ENCODE peak calls at places on chromosomes 13 and 19, in four cellular contexts. U is neuronal stem cell, L is trophoblast cell, E is mesenchymal stem cell. B is an unnamed sample.

GRCh38 chr13:19888799-19889198 is 25.4 kb upstream of the ZMYM5 start:
- DNase-seq in U (no peak), L (no peak), E (peak; percentile 28), B (no peak)

GRCh38 chr19:31555634-31556215 is 206.5 kb upstream of the TSHZ3 start:
- DNase-seq in U (no peak), L (peak; percentile 62), E (no peak), B (no peak)

GRCh38 chr19:4730740-4731171 is 7.1 kb upstream of the DPP9 start:
- DNase-seq in U (no peak), L (no peak), E (peak; percentile 22), B (peak; percentile 92)

GRCh38 chr13:98706446-98707110 is 45.9 kb downstream of the SLC15A1 start:
- DNase-seq in U (no peak), L (peak; percentile 82), E (peak; percentile 4), B (no peak)

GRCh38 chr19:15096223-15096622 is 11.0 kb upstream of the SYDE1 start:
- DNase-seq in U (no peak), L (no peak), E (no peak), B (no peak)

GRCh38 chr19:15551183-15552004 is 43.1 kb downstream of the CYP4F22 start:
- DNase-seq in U (no peak), L (no peak), E (no peak), B (no peak)

GRCh38 chr13:51579676-51580075 is 4.6 kb upstream of the WDFY2 start:
- DNase-seq in U (no peak), L (no peak), E (peak; percentile 24), B (no peak)

GRCh38 chr19:17830567-17831418 is 9.5 kb upstream of the INSL3 start:
- DNase-seq in U (peak; percentile 84), L (peak; percentile 86), E (peak; percentile 83), B (peak; percentile 95)

GRCh38 chr19:6241680-6242079 is 38.1 kb downstream of the MLLT1 start:
- DNase-seq in U (no peak), L (no peak), E (no peak), B (no peak)

GRCh38 chr13:114025432-114026127 is 51.7 kb upstream of the C13orf46 start:
- DNase-seq in U (no peak), L (no peak), E (peak; percentile 82), B (no peak)

GRCh38 chr13:40518481-40518882 is 148.0 kb downstream of the FOXO1 start:
- DNase-seq in U (no peak), L (no peak), E (no peak), B (peak; percentile 28)

GRCh38 chr13:95924389-95924994 is 128.7 kb downstream of the UGGT2 start:
- DNase-seq in U (no peak), L (peak; percentile 50), E (peak; percentile 84), B (no peak)

GRCh38 chr19:46860846-46861690 is at the start of gene ARHGAP35:
- DNase-seq in U (no peak), L (no peak), E (no peak), B (no peak)

GRCh38 chr13:113794086-113794485 is 35.1 kb downstream of the TMEM255B start:
- DNase-seq in U (no peak), L (no peak), E (no peak), B (no peak)

GRCh38 chr19:2887391-2887914 is 13.3 kb upstream of the ZNF57 start:
- DNase-seq in U (no peak), L (peak; percentile 40), E (peak; percentile 64), B (peak; percentile 51)

GRCh38 chr19:29810504-29810871 is 1.3 kb upstream of the CCNE1 start:
- DNase-seq in U (no peak), L (no peak), E (peak; percentile 20), B (no peak)

GRCh38 chr13:101455863-101456262 is 3.4 kb downstream of the ITGBL1 start:
- DNase-seq in U (no peak), L (peak; percentile 64), E (peak; percentile 88), B (no peak)

GRCh38 chr19:34481861-34482379 is 362 bp downstream of the WTIP start:
- DNase-seq in U (no peak), L (no peak), E (peak; percentile 63), B (peak; percentile 63)

GRCh38 chr19:10290876-10291553 is 1.3 kb downstream of the ICAM5 start:
- DNase-seq in U (no peak), L (no peak), E (peak; percentile 68), B (peak; percentile 78)

GRCh38 chr19:3210347-3211017 is 14.0 kb upstream of the CELF5 start:
- DNase-seq in U (no peak), L (peak; percentile 49), E (peak; percentile 35), B (peak; percentile 96)

GRCh38 chr13:112961457-112962369 is 7.3 kb upstream of the MCF2L start:
- DNase-seq in U (no peak), L (no peak), E (no peak), B (no peak)

GRCh38 chr19:3966051-3967017 is 4.6 kb downstream of the DAPK3 start:
- DNase-seq in U (no peak), L (no peak), E (no peak), B (no peak)

GRCh38 chr13:40389081-40389641 is 277.3 kb downstream of the FOXO1 start:
- DNase-seq in U (no peak), L (no peak), E (no peak), B (no peak)

GRCh38 chr13:26541041-26541440 is 16.4 kb upstream of the WASF3 start:
- DNase-seq in U (no peak), L (no peak), E (no peak), B (no peak)

GRCh38 chr13:22506286-22506685 is 674.5 kb upstream of the SGCG start:
- DNase-seq in U (peak; percentile 31), L (no peak), E (peak; percentile 2), B (no peak)

GRCh38 chr13:98050041-98050466 is 92.8 kb upstream of the FARP1 start:
- DNase-seq in U (no peak), L (no peak), E (peak; percentile 78), B (no peak)

GRCh38 chr19:10602330-10603083 is 15.4 kb upstream of the AP1M2 start:
- DNase-seq in U (peak; percentile 81), L (no peak), E (peak; percentile 77), B (peak; percentile 89)

GRCh38 chr13:97224544-97225324 is 2.6 kb downstream of the MBNL2 start:
- DNase-seq in U (no peak), L (peak; percentile 27), E (peak; percentile 75), B (no peak)

GRCh38 chr19:55160128-55160985 is 2.8 kb upstream of the TNNI3 start:
- DNase-seq in U (peak; percentile 87), L (peak; percentile 87), E (peak; percentile 80), B (peak; percentile 100)

GRCh38 chr19:18109731-18110671 is 12.4 kb downstream of the MAST3 start:
- DNase-seq in U (no peak), L (peak; percentile 20), E (peak; percentile 45), B (no peak)

GRCh38 chr19:29653398-29653797 is 11.9 kb upstream of the PLEKHF1 start:
- DNase-seq in U (no peak), L (no peak), E (no peak), B (no peak)

GRCh38 chr19:38308926-38309614 is 5.0 kb downstream of the C19orf33 start:
- DNase-seq in U (no peak), L (no peak), E (no peak), B (no peak)

GRCh38 chr13:74438911-74439310 is 304.7 kb upstream of the KLF12 start:
- DNase-seq in U (no peak), L (no peak), E (no peak), B (no peak)

GRCh38 chr19:48625891-48626327 is 6.6 kb downstream of the SPHK2 start:
- DNase-seq in U (no peak), L (no peak), E (no peak), B (no peak)

GRCh38 chr19:48619692-48620565 is 623 bp downstream of the SPHK2 start:
- DNase-seq in U (no peak), L (no peak), E (peak; percentile 82), B (no peak)

GRCh38 chr19:48624791-48625723 is 5.8 kb downstream of the SPHK2 start:
- DNase-seq in U (no peak), L (no peak), E (no peak), B (no peak)

GRCh38 chr19:48624067-48624594 is 4.8 kb downstream of the SPHK2 start:
- DNase-seq in U (peak; percentile 97), L (peak; percentile 96), E (peak; percentile 98), B (peak; percentile 95)

DNA sequence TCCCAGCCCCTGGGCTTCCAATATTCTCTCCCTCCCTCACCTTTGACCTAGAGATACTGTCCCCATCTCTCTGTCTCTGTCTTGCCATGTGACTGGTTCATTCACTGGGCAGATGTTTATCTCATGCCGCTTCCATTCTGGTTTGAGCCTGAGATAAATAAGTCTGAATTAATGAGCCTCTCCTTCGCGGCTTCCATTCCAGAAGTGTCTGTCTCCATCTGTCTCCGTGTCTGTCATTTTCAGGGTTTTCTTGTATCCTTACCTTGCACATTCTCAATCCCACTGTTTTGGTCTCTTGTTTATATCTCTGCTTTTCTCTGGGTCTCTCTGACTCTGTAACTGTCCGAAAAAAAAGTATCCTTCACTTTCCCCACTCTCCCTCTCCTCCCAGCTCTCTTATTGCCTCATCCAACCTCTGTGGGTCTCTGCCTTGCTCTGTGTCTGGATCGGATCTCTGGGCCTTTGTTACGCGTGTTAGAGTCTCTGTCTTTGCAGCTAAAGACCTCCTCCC is 4.3 kb downstream of the SPHK2 start:
- DNase-seq in U (no peak), L (no peak), E (no peak), B (no peak)
- H2BK12ac ChIP-seq in U (no peak overlapping the region), L (no peak overlapping the region), E (no peak overlapping the region), B (peak overlapping the region; percentile 53)

GRCh38 chr19:12937243-12938053 is 961 bp upstream of the CALR start:
- DNase-seq in U (no peak), L (no peak), E (peak; percentile 55), B (peak; percentile 77)

GRCh38 chr19:12935071-12935470 is 1.6 kb upstream of the FARSA start:
- DNase-seq in U (no peak), L (peak; percentile 87), E (no peak), B (no peak)

GRCh38 chr19:12938054-12938535 is 314 bp upstream of the CALR start:
- DNase-seq in U (peak; percentile 99), L (peak; percentile 98), E (peak; percentile 100), B (peak; percentile 91)

GRCh38 chr19:12938536-12939291 is at the start of gene CALR:
- DNase-seq in U (no peak), L (no peak), E (peak; percentile 58), B (no peak)

GRCh38 chr19:12936582-12936981 is 1.8 kb upstream of the CALR start:
- DNase-seq in U (no peak), L (no peak), E (no peak), B (no peak)
- H2BK12ac ChIP-seq in U (no peak overlapping the region), L (no peak overlapping the region), E (no peak overlapping the region), B (peak overlapping the region; percentile 89)

GRCh38 chr13:106917673-106918652 is 350.0 kb upstream of the ARGLU1 start:
- DNase-seq in U (peak; percentile 81), L (peak; percentile 64), E (peak; percentile 74), B (peak; percentile 34)
- H2BK12ac ChIP-seq in U (peak overlapping the region; percentile 85), L (peak overlapping the region; percentile 97), E (peak overlapping the region; percentile 84), B (peak overlapping the region; percentile 87)

DNA sequence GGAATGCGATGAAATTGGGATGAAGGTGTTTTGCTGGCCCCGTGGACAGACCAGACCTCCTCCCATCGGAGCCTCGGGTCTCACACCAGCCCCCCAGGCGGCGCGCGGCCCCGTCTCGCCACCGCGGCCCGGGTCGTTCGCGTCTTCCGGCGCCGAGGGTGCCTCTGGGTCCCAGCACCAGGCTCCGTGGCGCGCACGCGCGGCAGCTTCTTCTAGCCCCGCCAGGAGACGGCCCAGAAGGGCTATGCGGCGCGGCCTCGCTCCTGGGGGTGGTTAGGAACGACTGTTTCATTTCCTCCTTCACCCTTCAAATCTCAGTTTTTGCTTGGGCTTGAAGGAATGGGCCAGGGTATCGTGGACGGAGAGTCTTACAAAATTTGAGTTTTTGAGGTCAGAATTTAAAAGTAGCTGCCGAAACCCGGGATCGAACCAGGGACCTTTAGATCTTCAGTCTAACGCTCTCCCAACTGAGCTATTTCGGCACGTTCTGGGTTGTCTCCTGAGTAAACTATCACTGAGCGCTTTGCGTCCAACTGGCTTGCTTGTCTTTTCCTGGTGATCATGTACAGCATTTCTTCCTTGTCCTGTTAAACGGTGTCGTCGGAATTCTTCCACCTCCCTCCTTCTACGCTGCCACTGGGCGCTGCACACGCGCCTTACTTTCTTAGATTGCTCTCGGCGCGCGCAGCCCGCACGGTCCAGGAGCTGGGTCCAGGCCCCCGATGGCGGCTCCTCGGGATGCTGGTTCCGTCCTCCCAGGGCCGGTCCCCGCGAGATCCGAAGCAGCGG is 46.5 kb downstream of the TGDS start:
- DNase-seq in U (peak; percentile 97), L (peak; percentile 95), E (peak; percentile 97), B (peak; percentile 76)
- H2BK12ac ChIP-seq in U (no peak overlapping the region), L (peak overlapping the region; percentile 23), E (peak overlapping the region; percentile 66), B (peak overlapping the region; percentile 71)